ENCODE peak calls at places on chromosome 18, in ten cellular contexts. C, Q, M, K, H, A, V, P, F and B are unnamed samples.

GRCh38 chr18:79393181-79393598 is 2.5 kb upstream of the NFATC1 start:
- DNase-seq in C (peak), Q (peak), M (no peak), K (peak), H (no peak), A (no peak), V (no peak), P (no peak), F (no peak), B (peak)

GRCh38 chr18:6731197-6731596 is 1.7 kb downstream of the ARHGAP28 start:
- DNase-seq in C (no peak), Q (no peak), M (peak), K (peak), H (no peak), A (no peak), V (no peak), P (no peak), F (peak), B (no peak)

GRCh38 chr18:24204904-24205303 is 66.0 kb downstream of the CABYR start:
- DNase-seq in C (no peak), Q (no peak), M (no peak), K (no peak), H (no peak), A (no peak), V (no peak), P (no peak), F (no peak), B (no peak)

GRCh38 chr18:21960189-21960588 is 209.2 kb upstream of the GATA6 start:
- DNase-seq in C (no peak), Q (no peak), M (peak), K (peak), H (no peak), A (no peak), V (no peak), P (no peak), F (no peak), B (no peak)

GRCh38 chr18:40690062-40690461 is 1265.0 kb upstream of the PIK3C3 start:
- DNase-seq in C (no peak), Q (no peak), M (no peak), K (no peak), H (no peak), A (no peak), V (no peak), P (no peak), F (no peak), B (no peak)

GRCh38 chr18:2847341-2848144 is 737 bp downstream of the EMILIN2 start:
- DNase-seq in C (peak), Q (peak), M (peak), K (peak), H (no peak), A (no peak), V (no peak), P (no peak), F (peak), B (peak)

GRCh38 chr18:45370190-45371010 is 244.9 kb upstream of the SLC14A2 start:
- DNase-seq in C (no peak), Q (no peak), M (peak), K (peak), H (no peak), A (no peak), V (no peak), P (no peak), F (no peak), B (no peak)

GRCh38 chr18:12256946-12257345 is 2.8 kb downstream of the CIDEA start:
- DNase-seq in C (no peak), Q (no peak), M (peak), K (no peak), H (no peak), A (no peak), V (no peak), P (no peak), F (no peak), B (no peak)

GRCh38 chr18:5879479-5879882 is 15.8 kb downstream of the TMEM200C start:
- DNase-seq in C (no peak), Q (no peak), M (peak), K (peak), H (no peak), A (no peak), V (no peak), P (no peak), F (peak), B (no peak)

GRCh38 chr18:78105611-78106010 is 856.0 kb downstream of the GALR1 start:
- DNase-seq in C (no peak), Q (no peak), M (no peak), K (no peak), H (no peak), A (no peak), V (no peak), P (no peak), F (no peak), B (no peak)

GRCh38 chr18:48106976-48107781 is 176.7 kb upstream of the SMAD2 start:
- DNase-seq in C (no peak), Q (no peak), M (no peak), K (no peak), H (no peak), A (no peak), V (no peak), P (no peak), F (no peak), B (no peak)

GRCh38 chr18:74820160-74820780 is 222.6 kb downstream of the ZNF407 start:
- DNase-seq in C (no peak), Q (no peak), M (no peak), K (no peak), H (no peak), A (no peak), V (no peak), P (no peak), F (no peak), B (no peak)

GRCh38 chr18:1092228-1092627 is 187.6 kb downstream of the ADCYAP1 start:
- DNase-seq in C (no peak), Q (no peak), M (peak), K (peak), H (no peak), A (no peak), V (no peak), P (no peak), F (peak), B (no peak)

GRCh38 chr18:62784966-62785413 is 69.6 kb downstream of the PHLPP1 start:
- DNase-seq in C (no peak), Q (no peak), M (peak), K (peak), H (no peak), A (no peak), V (no peak), P (no peak), F (peak), B (no peak)

GRCh38 chr18:45112682-45113081 is 432.0 kb downstream of the SETBP1 start:
- DNase-seq in C (no peak), Q (no peak), M (no peak), K (no peak), H (no peak), A (no peak), V (no peak), P (no peak), F (no peak), B (no peak)

GRCh38 chr18:37566479-37567060 is 972 bp upstream of the CELF4 start:
- DNase-seq in C (no peak), Q (peak), M (no peak), K (no peak), H (no peak), A (no peak), V (no peak), P (no peak), F (peak), B (no peak)

GRCh38 chr18:20971886-20972267 is 139.7 kb downstream of the ROCK1 start:
- DNase-seq in C (no peak), Q (no peak), M (peak), K (peak), H (no peak), A (peak), V (no peak), P (no peak), F (peak), B (peak)

GRCh38 chr18:79199691-79200374 is 130.6 kb downstream of the ATP9B start:
- DNase-seq in C (no peak), Q (no peak), M (peak), K (peak), H (no peak), A (no peak), V (no peak), P (no peak), F (no peak), B (no peak)

GRCh38 chr18:44245026-44245425 is 435.7 kb upstream of the SETBP1 start:
- DNase-seq in C (no peak), Q (no peak), M (no peak), K (no peak), H (no peak), A (no peak), V (no peak), P (no peak), F (no peak), B (no peak)

GRCh38 chr18:63553117-63553516 is 10.9 kb downstream of the SERPINB12 start:
- DNase-seq in C (no peak), Q (no peak), M (peak), K (peak), H (no peak), A (peak), V (no peak), P (no peak), F (no peak), B (no peak)

GRCh38 chr18:25349131-25349925 is 2.6 kb downstream of the ZNF521 start:
- DNase-seq in C (peak), Q (peak), M (peak), K (peak), H (no peak), A (no peak), V (no peak), P (no peak), F (peak), B (no peak)

GRCh38 chr18:7383336-7383980 is 152.6 kb downstream of the LRRC30 start:
- DNase-seq in C (no peak), Q (no peak), M (no peak), K (no peak), H (no peak), A (no peak), V (no peak), P (no peak), F (no peak), B (no peak)

GRCh38 chr18:79511671-79512301 is 116.1 kb downstream of the NFATC1 start:
- DNase-seq in C (no peak), Q (peak), M (no peak), K (no peak), H (no peak), A (no peak), V (no peak), P (no peak), F (peak), B (no peak)

GRCh38 chr18:48084858-48085257 is 154.4 kb upstream of the SMAD2 start:
- DNase-seq in C (no peak), Q (no peak), M (no peak), K (no peak), H (no peak), A (no peak), V (no peak), P (no peak), F (no peak), B (no peak)

GRCh38 chr18:75209952-75210261 is 690 bp upstream of the TSHZ1 start:
- DNase-seq in C (no peak), Q (no peak), M (no peak), K (no peak), H (no peak), A (no peak), V (no peak), P (no peak), F (peak), B (no peak)

GRCh38 chr18:79630266-79631095 is 49.1 kb upstream of the CTDP1 start:
- DNase-seq in C (no peak), Q (peak), M (no peak), K (no peak), H (no peak), A (no peak), V (no peak), P (no peak), F (no peak), B (no peak)

GRCh38 chr18:27223570-27224340 is 38.6 kb upstream of the CHST9 start:
- DNase-seq in C (no peak), Q (no peak), M (no peak), K (no peak), H (no peak), A (no peak), V (no peak), P (no peak), F (peak), B (no peak)

GRCh38 chr18:48959921-48960920 is 9.5 kb upstream of the SMAD7 start:
- DNase-seq in C (no peak), Q (no peak), M (peak), K (no peak), H (no peak), A (no peak), V (no peak), P (no peak), F (peak), B (no peak)

GRCh38 chr18:63681449-63682381 is 20.0 kb upstream of the SERPINB3 start:
- DNase-seq in C (no peak), Q (no peak), M (no peak), K (no peak), H (no peak), A (no peak), V (no peak), P (no peak), F (no peak), B (no peak)

GRCh38 chr18:7749510-7749981 is 182.4 kb downstream of the PTPRM start:
- DNase-seq in C (no peak), Q (no peak), M (peak), K (peak), H (no peak), A (no peak), V (no peak), P (no peak), F (no peak), B (no peak)

GRCh38 chr18:58125756-58126155 is 81.7 kb downstream of the NEDD4L start:
- DNase-seq in C (no peak), Q (no peak), M (no peak), K (no peak), H (no peak), A (no peak), V (no peak), P (no peak), F (no peak), B (no peak)

GRCh38 chr18:58124475-58124874 is 80.4 kb downstream of the NEDD4L start:
- DNase-seq in C (no peak), Q (no peak), M (no peak), K (no peak), H (no peak), A (no peak), V (no peak), P (no peak), F (no peak), B (no peak)

GRCh38 chr18:58129019-58129374 is 85.0 kb downstream of the NEDD4L start:
- DNase-seq in C (no peak), Q (no peak), M (no peak), K (no peak), H (no peak), A (no peak), V (no peak), P (no peak), F (no peak), B (no peak)

GRCh38 chr18:58125183-58125582 is 81.2 kb downstream of the NEDD4L start:
- DNase-seq in C (no peak), Q (no peak), M (no peak), K (no peak), H (no peak), A (no peak), V (no peak), P (no peak), F (peak), B (no peak)

GRCh38 chr18:58128286-58129018 is 84.4 kb downstream of the NEDD4L start:
- DNase-seq in C (no peak), Q (no peak), M (no peak), K (no peak), H (no peak), A (no peak), V (no peak), P (no peak), F (no peak), B (no peak)
- H3K4me3 ChIP-seq in C (no peak), Q (no peak), M (no peak), K (no peak), H (no peak), A (no peak), V (no peak), P (no peak), F (no peak), B (no peak)

GRCh38 chr18:35028556-35028955 is 12.7 kb upstream of the MAPRE2 start:
- DNase-seq in C (no peak), Q (no peak), M (no peak), K (peak), H (no peak), A (no peak), V (no peak), P (no peak), F (no peak), B (no peak)

GRCh38 chr18:35032113-35032512 is 9.1 kb upstream of the MAPRE2 start:
- DNase-seq in C (no peak), Q (no peak), M (no peak), K (no peak), H (no peak), A (no peak), V (no peak), P (no peak), F (no peak), B (no peak)

GRCh38 chr18:35029103-35029502 is 12.1 kb upstream of the MAPRE2 start:
- DNase-seq in C (no peak), Q (no peak), M (peak), K (peak), H (no peak), A (no peak), V (no peak), P (no peak), F (no peak), B (no peak)

GRCh38 chr18:35029770-35030169 is 11.4 kb upstream of the MAPRE2 start:
- DNase-seq in C (no peak), Q (no peak), M (no peak), K (peak), H (no peak), A (no peak), V (no peak), P (no peak), F (no peak), B (peak)

DNA sequence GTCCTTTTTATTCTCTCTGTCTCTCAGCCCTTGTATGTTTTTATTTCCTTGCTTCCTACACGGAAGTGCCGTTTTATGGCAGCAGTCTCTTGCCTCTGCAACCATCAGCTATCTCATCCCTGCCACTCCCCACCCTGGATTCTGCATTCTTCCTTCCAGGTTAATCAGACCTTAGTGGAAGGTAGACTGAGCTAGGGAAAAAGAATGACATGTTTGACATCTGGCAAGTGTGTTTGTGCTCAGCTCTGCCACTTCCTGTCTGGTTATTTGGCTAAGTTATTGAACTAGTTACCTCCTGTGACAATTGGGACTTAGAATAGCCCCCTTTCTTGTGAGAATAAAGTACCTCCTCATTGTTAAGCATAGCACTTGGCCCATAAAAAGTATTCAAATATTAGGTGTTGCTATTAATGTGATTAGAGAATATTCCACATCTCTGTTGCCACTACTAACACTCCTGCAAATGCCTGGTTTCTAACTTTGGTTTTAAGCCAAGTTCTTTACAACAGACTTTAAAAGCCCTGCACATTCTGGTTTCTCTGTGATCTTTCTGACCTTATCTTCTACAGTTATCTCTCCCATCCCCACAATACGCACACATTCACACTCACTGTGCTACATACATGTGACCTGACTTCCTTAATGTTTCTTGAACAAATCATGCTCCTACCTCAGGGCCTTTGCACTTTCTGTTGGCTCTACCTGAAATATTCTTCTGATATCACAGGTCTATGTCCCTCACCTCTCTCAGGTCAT is 10.8 kb upstream of the MAPRE2 start:
- DNase-seq in C (no peak), Q (no peak), M (no peak), K (no peak), H (no peak), A (no peak), V (no peak), P (no peak), F (no peak), B (peak)
- H3K4me3 ChIP-seq in C (peak), Q (peak), M (no peak), K (no peak), H (peak), A (no peak), V (peak), P (peak), F (no peak), B (peak)

GRCh38 chr18:9016819-9017169 is 85.7 kb upstream of the NDUFV2 start:
- DNase-seq in C (no peak), Q (no peak), M (peak), K (peak), H (no peak), A (no peak), V (no peak), P (no peak), F (no peak), B (no peak)
- H3K4me3 ChIP-seq in C (peak), Q (peak), M (peak), K (peak), H (peak), A (no peak), V (peak), P (no peak), F (no peak), B (no peak)

DNA sequence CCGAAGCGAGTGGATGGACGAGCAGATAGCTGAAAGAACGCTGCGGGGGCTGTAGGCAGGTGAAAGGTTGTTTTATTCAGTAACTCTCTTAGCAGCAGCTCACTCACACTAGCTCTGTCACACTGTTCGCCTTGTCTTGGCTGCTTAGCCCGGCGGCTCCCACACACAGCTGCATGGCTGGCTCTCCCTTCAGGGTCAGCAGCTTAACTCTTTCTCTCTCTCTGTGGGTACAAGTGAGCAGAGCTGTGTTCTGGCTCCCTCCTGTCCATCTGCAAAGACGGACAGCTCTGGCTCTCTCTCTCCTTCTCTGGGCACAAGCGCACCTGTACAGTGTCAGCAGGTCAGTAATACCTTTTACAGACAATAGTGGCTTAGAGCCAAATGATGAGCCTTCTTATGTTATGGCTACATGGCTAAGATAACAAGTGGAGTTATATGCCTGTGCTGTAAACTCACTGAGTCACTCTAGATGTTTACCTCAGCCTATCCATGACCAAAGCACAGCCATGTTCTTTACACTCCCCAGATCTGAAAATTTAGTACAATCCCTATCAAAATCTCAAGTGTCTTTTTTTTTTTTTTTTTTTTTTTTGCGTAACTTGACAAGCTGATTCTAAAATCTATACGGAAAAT is 149.3 kb downstream of the GALNT1 start:
- DNase-seq in C (no peak), Q (no peak), M (peak), K (peak), H (no peak), A (no peak), V (no peak), P (no peak), F (peak), B (no peak)
- H3K4me3 ChIP-seq in C (no peak), Q (no peak), M (peak), K (peak), H (no peak), A (no peak), V (no peak), P (no peak), F (no peak), B (no peak)

GRCh38 chr18:33195795-33196194 is 244.7 kb downstream of the CCDC178 start:
- DNase-seq in C (no peak), Q (no peak), M (no peak), K (no peak), H (no peak), A (no peak), V (no peak), P (no peak), F (peak), B (no peak)

GRCh38 chr18:33205777-33206176 is 234.7 kb downstream of the CCDC178 start:
- DNase-seq in C (no peak), Q (no peak), M (no peak), K (no peak), H (no peak), A (no peak), V (no peak), P (no peak), F (no peak), B (no peak)

DNA sequence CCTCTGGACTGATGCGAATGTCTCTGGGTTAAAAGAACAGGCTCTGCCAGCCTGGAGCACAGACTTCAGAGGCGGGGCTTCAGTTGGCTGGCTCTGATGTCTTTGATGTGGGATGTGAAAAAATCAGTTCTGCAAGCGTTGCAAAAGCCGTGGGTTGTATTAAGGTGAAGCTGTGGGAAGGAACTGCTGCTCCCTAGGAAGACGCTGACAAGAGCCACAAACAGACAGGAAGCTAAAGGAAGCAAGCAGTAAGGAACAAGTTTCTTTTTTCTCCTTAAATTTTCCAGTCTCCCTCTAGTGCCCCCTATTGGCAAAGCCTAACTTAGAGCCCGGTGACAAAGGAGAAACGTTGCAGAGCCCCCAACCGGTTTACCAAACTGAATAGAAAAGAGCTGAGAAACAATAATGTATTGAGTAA is 239.0 kb downstream of the CCDC178 start:
- DNase-seq in C (no peak), Q (no peak), M (peak), K (peak), H (no peak), A (no peak), V (no peak), P (no peak), F (peak), B (no peak)
- H3K4me3 ChIP-seq in C (no peak), Q (no peak), M (no peak), K (no peak), H (no peak), A (no peak), V (no peak), P (no peak), F (no peak), B (no peak)